ENCODE peak calls at places on chromosomes 4 and X, in six cellular contexts. L, C, J, F, N and H are unnamed samples. For H3K4me1, the result is how much of the 10 kb centered on the place peaks cover.

GRCh38 chrX:37060999-37061398 is 52.8 kb downstream of the FAM47C start:
- DNase-seq in L (no peak), C (no peak), J (peak), F (no peak), N (no peak), H (no peak)

GRCh38 chrX:17608898-17609297 is 128.4 kb upstream of the SCML1 start:
- DNase-seq in L (peak), C (no peak), J (no peak), F (no peak), N (no peak), H (no peak)

GRCh38 chr4:10965196-10965595 is 280.6 kb upstream of the CLNK start:
- DNase-seq in L (no peak), C (no peak), J (no peak), F (no peak), N (no peak), H (no peak)

GRCh38 chr4:41360214-41360910 is 103.6 kb downstream of the UCHL1 start:
- DNase-seq in L (peak), C (peak), J (peak), F (peak), N (no peak), H (peak)

GRCh38 chr4:107826427-107826980 is 1.8 kb downstream of the SGMS2 start:
- DNase-seq in L (no peak), C (no peak), J (peak), F (no peak), N (no peak), H (no peak)

GRCh38 chrX:136405126-136405525 is 82.6 kb upstream of the BRS3 start:
- DNase-seq in L (no peak), C (no peak), J (no peak), F (no peak), N (no peak), H (no peak)

GRCh38 chrX:66013195-66013816 is 26.6 kb downstream of the VSIG4 start:
- DNase-seq in L (no peak), C (no peak), J (no peak), F (no peak), N (no peak), H (no peak)

GRCh38 chr4:38728651-38729141 is 54.1 kb downstream of the TLR10 start:
- DNase-seq in L (peak), C (no peak), J (no peak), F (peak), N (no peak), H (no peak)

GRCh38 chrX:734411-734810 is 103.8 kb downstream of the SHOX start:
- DNase-seq in L (no peak), C (no peak), J (no peak), F (peak), N (no peak), H (no peak)

GRCh38 chrX:18643243-18643642 is 28.7 kb downstream of the RS1 start:
- DNase-seq in L (no peak), C (no peak), J (no peak), F (peak), N (no peak), H (no peak)

GRCh38 chr4:41806807-41807206 is 58.3 kb upstream of the PHOX2B start:
- DNase-seq in L (no peak), C (no peak), J (no peak), F (no peak), N (no peak), H (no peak)

GRCh38 chrX:110304884-110305283 is 13.0 kb downstream of the AMMECR1 start:
- DNase-seq in L (no peak), C (no peak), J (no peak), F (no peak), N (no peak), H (no peak)

GRCh38 chr4:127631420-127631819 is 1.3 kb upstream of the INTU start:
- DNase-seq in L (no peak), C (no peak), J (peak), F (no peak), N (no peak), H (no peak)

GRCh38 chrX:71366674-71367256 is 608 bp downstream of the TAF1 start:
- DNase-seq in L (peak), C (peak), J (peak), F (peak), N (peak), H (peak)

GRCh38 chrX:140712413-140713173 is 3.0 kb downstream of the LINC00632 start:
- DNase-seq in L (peak), C (peak), J (peak), F (peak), N (no peak), H (peak)

GRCh38 chr4:5708171-5708828 is at the start of gene EVC2:
- DNase-seq in L (peak), C (peak), J (peak), F (peak), N (peak), H (peak)

GRCh38 chr4:28639747-28640146 is 1779.1 kb downstream of the STIM2 start:
- DNase-seq in L (no peak), C (no peak), J (peak), F (no peak), N (no peak), H (no peak)

GRCh38 chrX:97199501-97199900 is 315.8 kb downstream of the RPA4 start:
- DNase-seq in L (no peak), C (no peak), J (no peak), F (no peak), N (no peak), H (no peak)

GRCh38 chr4:138053601-138054322 is 188.4 kb downstream of the SLC7A11 start:
- DNase-seq in L (no peak), C (no peak), J (peak), F (no peak), N (peak), H (no peak)

GRCh38 chrX:71102292-71102691 is 4.2 kb downstream of the CXorf65 start:
- DNase-seq in L (no peak), C (no peak), J (no peak), F (no peak), N (no peak), H (no peak)

GRCh38 chr4:41125558-41126311 is 88.6 kb downstream of the APBB2 start:
- DNase-seq in L (no peak), C (no peak), J (no peak), F (no peak), N (no peak), H (no peak)

GRCh38 chr4:73401412-73401811 is 2.7 kb upstream of the ALB start:
- DNase-seq in L (no peak), C (no peak), J (no peak), F (no peak), N (no peak), H (no peak)

GRCh38 chrX:3299626-3300025 is 46.8 kb downstream of the MXRA5 start:
- DNase-seq in L (no peak), C (no peak), J (peak), F (no peak), N (no peak), H (no peak)

GRCh38 chr4:3412257-3413020 is 29.3 kb upstream of the HGFAC start:
- DNase-seq in L (no peak), C (no peak), J (no peak), F (peak), N (no peak), H (no peak)

GRCh38 chr4:26024079-26024478 is 110.1 kb downstream of the SMIM20 start:
- DNase-seq in L (no peak), C (no peak), J (no peak), F (no peak), N (no peak), H (no peak)

GRCh38 chr4:71732066-71732465 is 51.8 kb downstream of the GC start:
- DNase-seq in L (no peak), C (no peak), J (peak), F (no peak), N (no peak), H (no peak)

GRCh38 chrX:24245201-24245600 is 68.7 kb downstream of the SUPT20HL2 start:
- DNase-seq in L (no peak), C (no peak), J (peak), F (no peak), N (no peak), H (no peak)

GRCh38 chr4:180784940-180785339 is 1458.3 kb upstream of the TENM3 start:
- DNase-seq in L (no peak), C (no peak), J (no peak), F (no peak), N (no peak), H (no peak)

GRCh38 chr4:168516841-168517240 is 20.0 kb downstream of the PALLD start:
- DNase-seq in L (peak), C (no peak), J (no peak), F (no peak), N (no peak), H (peak)

GRCh38 chr4:7244766-7245320 is 52.5 kb downstream of the SORCS2 start:
- DNase-seq in L (no peak), C (no peak), J (no peak), F (no peak), N (no peak), H (no peak)

GRCh38 chrX:68354869-68355628 is 78.2 kb downstream of the OPHN1 start:
- DNase-seq in L (no peak), C (no peak), J (peak), F (no peak), N (no peak), H (no peak)

GRCh38 chr4:54120517-54120916 is 20.6 kb downstream of the GSX2 start:
- DNase-seq in L (no peak), C (no peak), J (no peak), F (no peak), N (no peak), H (no peak)

GRCh38 chr4:175614880-175615279 is 197.2 kb downstream of the GPM6A start:
- DNase-seq in L (peak), C (no peak), J (no peak), F (no peak), N (no peak), H (peak)

GRCh38 chrX:30679369-30679768 is 26.1 kb downstream of the GK start:
- DNase-seq in L (peak), C (no peak), J (no peak), F (no peak), N (no peak), H (no peak)

GRCh38 chrX:78493180-78493579 is 165.8 kb upstream of the CYSLTR1 start:
- DNase-seq in L (no peak), C (no peak), J (no peak), F (no peak), N (no peak), H (no peak)

GRCh38 chr4:135598151-135598550 is 1396.6 kb upstream of the PABPC4L start:
- DNase-seq in L (no peak), C (no peak), J (no peak), F (no peak), N (no peak), H (no peak)

GRCh38 chr4:151322565-151322964 is 2.8 kb downstream of the SH3D19 start:
- DNase-seq in L (no peak), C (no peak), J (peak), F (no peak), N (no peak), H (no peak)

GRCh38 chrX:93673869-93674271 is at the start of gene FAM133A:
- DNase-seq in L (no peak), C (no peak), J (peak), F (no peak), N (no peak), H (no peak)

GRCh38 chr4:128501239-128501638 is 213.6 kb upstream of the PGRMC2 start:
- DNase-seq in L (no peak), C (no peak), J (no peak), F (no peak), N (no peak), H (no peak)

GRCh38 chr4:7358100-7358735 is 76.5 kb downstream of the PSAPL1 start:
- DNase-seq in L (no peak), C (no peak), J (peak), F (peak), N (no peak), H (peak)

GRCh38 chrX:48688531-48689142 is 5.0 kb downstream of the WAS start:
- DNase-seq in L (no peak), C (no peak), J (no peak), F (no peak), N (no peak), H (no peak)

GRCh38 chrX:48681539-48682183 is 1.9 kb upstream of the WAS start:
- DNase-seq in L (no peak), C (no peak), J (no peak), F (no peak), N (no peak), H (no peak)

GRCh38 chrX:48684134-48684533 is 535 bp downstream of the WAS start:
- DNase-seq in L (no peak), C (no peak), J (no peak), F (no peak), N (no peak), H (no peak)

GRCh38 chrX:48685416-48685815 is 1.8 kb downstream of the WAS start:
- DNase-seq in L (no peak), C (no peak), J (no peak), F (no peak), N (no peak), H (no peak)

DNA sequence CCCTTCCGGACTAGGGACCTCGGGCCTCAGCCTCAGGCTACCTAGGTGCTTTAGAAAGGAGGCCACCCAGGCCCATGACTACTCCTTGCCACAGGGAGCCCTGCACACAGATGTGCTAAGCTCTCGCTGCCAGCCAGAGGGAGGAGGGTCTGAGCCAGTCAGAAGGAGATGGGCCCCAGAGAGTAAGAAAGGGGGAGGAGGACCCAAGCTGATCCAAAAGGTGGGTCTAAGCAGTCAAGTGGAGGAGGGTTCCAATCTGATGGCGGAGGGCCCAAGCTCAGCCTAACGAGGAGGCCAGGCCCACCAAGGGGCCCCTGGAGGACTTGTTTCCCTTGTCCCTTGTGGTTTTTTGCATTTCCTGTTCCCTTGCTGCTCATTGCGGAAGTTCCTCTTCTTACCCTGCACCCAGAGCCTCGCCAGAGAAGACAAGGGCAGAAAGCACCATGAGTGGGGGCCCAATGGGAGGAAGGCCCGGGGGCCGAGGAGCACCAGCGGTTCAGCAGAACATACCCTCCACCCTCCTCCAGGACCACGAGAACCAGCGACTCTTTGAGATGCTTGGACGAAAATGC is at the start of gene WAS:
- DNase-seq in L (no peak), C (no peak), J (no peak), F (peak), N (no peak), H (peak)
- H3K27ac ChIP-seq in L (no peak), C (no peak), J (no peak), F (peak), N (no peak), H (no peak)

DNA sequence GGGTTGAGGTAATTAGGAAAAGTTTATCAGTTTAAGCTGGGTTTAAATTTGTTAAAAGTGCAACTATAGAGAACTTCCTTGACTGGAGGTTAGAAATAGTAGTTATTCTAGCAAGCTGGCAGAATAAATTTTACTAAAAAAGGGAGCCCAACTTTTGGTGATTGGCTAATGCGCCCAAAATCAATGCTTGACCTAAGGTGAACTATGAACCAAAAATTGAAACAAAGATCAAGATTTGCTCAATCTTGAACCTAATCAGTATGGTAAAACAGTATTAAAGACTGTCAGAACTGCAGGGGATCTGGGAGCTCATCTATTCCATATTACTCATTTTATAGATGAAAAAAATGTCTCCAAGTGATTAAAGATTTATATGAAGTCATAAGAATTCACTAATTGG is 6.1 kb upstream of the SPATA18 start:
- DNase-seq in L (no peak), C (no peak), J (no peak), F (no peak), N (no peak), H (no peak)
- H3K4me1 ChIP-seq in L (under half), C (under half), J (under half), F (under half), N (under half), H (under half)

GRCh38 chrX:123237271-123237670 is 53.2 kb downstream of the GRIA3 start:
- DNase-seq in L (no peak), C (no peak), J (no peak), F (no peak), N (no peak), H (no peak)
- H3K27ac ChIP-seq in L (no peak), C (peak), J (no peak), F (no peak), N (no peak), H (no peak)

GRCh38 chrX:10085223-10085622 is 71.6 kb upstream of the CLCN4 start:
- DNase-seq in L (no peak), C (no peak), J (peak), F (no peak), N (no peak), H (no peak)
- H3K4me1 ChIP-seq in L (under half), C (under half), J (under half), F (under half), N (under half), H (under half)